ENCODE peak calls at places on chromosomes 1 and 21, in six cellular contexts. O is CD8-positive, alpha-beta T cell; I is heart right ventricle; W is colonic mucosa; X is left ventricle myocardium inferior; D is effector memory CD4-positive, alpha-beta T cell. U is an unnamed sample. For H3K27me3, the result is how much of the 10 kb centered on the place peaks cover.

GRCh38 chr1:61299468-61299867 is 217.1 kb downstream of the NFIA start:
- DNase-seq in W (no peak), X (no peak), D (no peak), I (no peak), O (no peak), U (no peak)

GRCh38 chr1:214551052-214551435 is 358 bp downstream of the PTPN14 start:
- DNase-seq in I (peak), W (peak), X (peak), D (no peak), O (no peak), U (no peak)

GRCh38 chr1:160058087-160058486 is 11.9 kb downstream of the KCNJ10 start:
- DNase-seq in I (no peak), X (no peak), D (no peak), W (no peak), O (no peak), U (no peak)

GRCh38 chr1:65734976-65735375 is 57.7 kb upstream of the PDE4B start:
- DNase-seq in X (no peak), D (no peak), I (no peak), O (no peak), W (no peak), U (no peak)

GRCh38 chr21:36584980-36585940 is 105.3 kb upstream of the CLDN14 start:
- DNase-seq in D (no peak), X (no peak), W (no peak), O (peak), I (no peak), U (no peak)

GRCh38 chr1:23216771-23217420 is 406 bp downstream of the HTR1D start:
- DNase-seq in I (peak), D (peak), X (no peak), W (peak), O (peak), U (no peak)

GRCh38 chr1:112686835-112687234 is 12.4 kb downstream of the MOV10 start:
- DNase-seq in X (no peak), D (no peak), W (no peak), I (no peak), O (no peak), U (no peak)

GRCh38 chr1:26848947-26849774 is 13.8 kb upstream of the SFN start:
- DNase-seq in I (no peak), D (no peak), O (no peak), X (no peak), W (peak), U (no peak)

GRCh38 chr1:222454782-222455181 is 93.1 kb downstream of the HHIPL2 start:
- DNase-seq in W (no peak), D (no peak), O (no peak), X (peak), I (no peak), U (no peak)

GRCh38 chr1:111561328-111561727 is 57.9 kb upstream of the ADORA3 start:
- DNase-seq in X (no peak), O (no peak), D (no peak), I (no peak), W (no peak), U (no peak)

GRCh38 chr1:208222376-208223110 is 21.6 kb downstream of the PLXNA2 start:
- DNase-seq in O (no peak), X (no peak), W (no peak), D (no peak), I (no peak), U (no peak)

GRCh38 chr1:2289607-2290006 is 61.5 kb downstream of the SKI start:
- DNase-seq in W (no peak), D (no peak), X (no peak), I (no peak), O (no peak), U (no peak)

GRCh38 chr1:225466848-225467192 is 39.0 kb upstream of the LBR start:
- DNase-seq in W (no peak), X (no peak), D (no peak), O (no peak), I (no peak), U (no peak)

GRCh38 chr1:11417162-11417561 is 61.8 kb upstream of the DISP3 start:
- DNase-seq in O (no peak), I (no peak), D (no peak), W (no peak), X (no peak), U (no peak)

GRCh38 chr1:207967703-207968102 is 56.8 kb upstream of the CD34 start:
- DNase-seq in I (no peak), X (no peak), O (no peak), D (no peak), W (no peak), U (no peak)

GRCh38 chr21:29586696-29587095 is 288.0 kb downstream of the BACH1 start:
- DNase-seq in D (no peak), X (no peak), O (no peak), W (no peak), I (no peak), U (no peak)

GRCh38 chr21:29581393-29581792 is 282.7 kb downstream of the BACH1 start:
- DNase-seq in O (no peak), W (no peak), X (no peak), I (no peak), D (no peak), U (no peak)

GRCh38 chr21:29580886-29581285 is 282.2 kb downstream of the BACH1 start:
- DNase-seq in W (no peak), X (no peak), D (no peak), O (no peak), I (no peak), U (no peak)

DNA sequence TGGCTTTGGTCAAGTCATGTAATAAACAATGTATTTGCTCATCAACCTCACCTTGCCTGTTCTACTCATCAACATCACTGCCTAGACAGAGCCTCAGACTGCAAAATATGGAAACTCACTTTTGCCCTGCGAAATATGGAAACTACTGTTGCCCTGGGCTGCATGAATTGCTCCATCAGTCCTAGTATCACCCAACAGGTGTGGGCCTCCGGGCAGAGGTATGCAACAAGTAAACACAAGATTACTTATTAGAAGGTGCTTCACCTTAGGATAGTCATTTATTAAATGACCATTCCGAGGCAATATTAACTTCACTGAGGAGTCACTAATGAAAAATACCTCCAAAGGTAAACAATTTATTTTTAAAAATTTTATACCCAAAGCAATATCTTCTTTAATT is 286.7 kb downstream of the BACH1 start:
- DNase-seq in D (no peak), W (no peak), O (no peak), I (no peak), X (no peak), U (no peak)
- H3K27ac ChIP-seq in D (no peak), W (no peak), O (no peak), I (no peak), X (no peak), U (no peak)

GRCh38 chr1:152108899-152109222 is 6.4 kb downstream of the TCHH start:
- DNase-seq in W (peak), I (no peak), D (no peak), X (no peak), O (no peak), U (no peak)

GRCh38 chr1:152110365-152110859 is 4.8 kb downstream of the TCHH start:
- DNase-seq in W (peak), X (peak), D (no peak), O (no peak), I (peak), U (peak)

GRCh38 chr1:152107984-152108898 is 7.0 kb downstream of the TCHH start:
- DNase-seq in W (peak), O (no peak), D (no peak), I (peak), X (peak), U (no peak)

GRCh38 chr1:152109998-152110294 is 5.3 kb downstream of the TCHH start:
- DNase-seq in X (no peak), O (no peak), I (no peak), D (no peak), W (no peak), U (no peak)

GRCh38 chr1:152109231-152109997 is 5.8 kb downstream of the TCHH start:
- DNase-seq in O (no peak), I (peak), W (peak), X (no peak), D (no peak), U (no peak)
- H3K27me3 ChIP-seq in O (half or more), I (half or more), W (half or more), X (half or more), D (under half), U (half or more)

GRCh38 chr1:84166797-84167196 is 22.7 kb downstream of the PRKACB start:
- DNase-seq in D (no peak), I (no peak), X (no peak), O (no peak), W (no peak), U (no peak)

GRCh38 chr1:84164567-84165021 is 20.5 kb downstream of the PRKACB start:
- DNase-seq in W (no peak), I (no peak), X (no peak), D (no peak), O (no peak), U (no peak)

GRCh38 chr1:84165566-84165965 is 21.5 kb downstream of the PRKACB start:
- DNase-seq in D (no peak), W (no peak), X (no peak), O (no peak), I (no peak), U (no peak)

GRCh38 chr1:84163123-84164038 is 19.3 kb downstream of the PRKACB start:
- DNase-seq in D (no peak), W (no peak), I (no peak), O (no peak), X (no peak), U (no peak)

GRCh38 chr1:84164156-84164555 is 20.1 kb downstream of the PRKACB start:
- DNase-seq in D (no peak), O (no peak), I (no peak), X (no peak), W (no peak), U (no peak)
- H3K27ac ChIP-seq in D (no peak), O (peak), I (no peak), X (no peak), W (no peak), U (no peak)

DNA sequence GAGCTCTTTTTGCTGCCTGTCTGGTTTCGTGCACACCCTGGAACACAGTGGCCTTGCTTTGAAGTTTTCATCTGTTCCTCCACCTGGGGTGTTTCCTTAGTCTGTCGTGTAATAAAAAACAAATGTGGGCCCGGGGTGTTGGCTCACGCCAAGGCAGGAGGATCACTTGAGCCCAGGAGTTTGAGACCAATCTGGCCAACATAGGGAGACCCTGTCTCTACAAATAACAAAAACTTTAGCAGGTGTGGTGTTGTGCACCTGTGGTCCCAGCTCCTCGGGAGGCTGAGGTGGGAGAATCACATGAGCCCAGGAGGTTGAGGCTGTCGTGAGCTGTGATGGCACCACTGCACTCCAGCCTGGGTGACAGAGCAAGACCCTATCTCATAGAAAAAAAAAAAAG is 4.5 kb downstream of the NCMAP start:
- DNase-seq in W (no peak), D (no peak), X (no peak), I (no peak), O (no peak), U (no peak)
- H3K27me3 ChIP-seq in W (under half), D (under half), X (under half), I (under half), O (under half), U (under half)

DNA sequence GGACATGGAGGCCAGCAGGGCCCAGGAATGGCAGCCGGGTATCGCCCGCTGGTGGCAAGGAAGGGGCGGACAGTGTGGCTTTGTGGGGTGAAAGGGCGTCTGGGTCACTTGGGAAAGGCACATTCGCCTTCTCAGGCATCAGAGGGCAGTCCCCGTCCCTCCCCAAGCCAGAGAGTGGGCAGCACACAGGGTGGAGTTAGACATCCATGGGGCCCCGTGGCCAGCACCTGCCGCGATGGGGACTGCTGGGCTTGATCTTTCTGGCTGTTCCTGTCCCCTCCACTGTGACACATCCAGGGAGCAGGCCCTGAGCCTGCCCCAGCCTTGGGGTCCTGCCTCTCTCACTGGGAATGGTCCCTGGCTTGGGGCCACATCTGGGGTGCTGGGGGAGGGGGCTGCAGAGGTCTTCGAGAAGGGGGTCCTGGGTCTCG is 4.0 kb upstream of the TRPM2 start:
- DNase-seq in D (no peak), W (no peak), O (no peak), I (no peak), X (no peak), U (no peak)
- H3K27ac ChIP-seq in D (no peak), W (no peak), O (no peak), I (no peak), X (no peak), U (no peak)

GRCh38 chr1:31510853-31511789 is 65.2 kb upstream of the TINAGL1 start:
- DNase-seq in O (peak), I (no peak), D (no peak), W (peak), X (no peak), U (no peak)
- H3K27me3 ChIP-seq in O (under half), I (under half), D (under half), W (under half), X (under half), U (under half)